ENCODE peak calls at places on chromosome 13, in seven cellular contexts. One of them, this sample, is unnamed.

GRCh38 chr13:99376132-99376531 is 68.9 kb upstream of the GPR183 start:
- DNase-seq in NCI-H524: no peak
- DNase-seq in activated CD4-positive, alpha-beta T cell treated with anti-CD3 and anti-CD28 coated beads, Interleukin-2, amount 50 U/mL, for 1 hour: no peak
- DNase-seq in NCI-H1092: no peak
- DNase-seq in activated CD8-positive, alpha-beta memory T cell treated with anti-CD3 and anti-CD28 coated beads for 4 hours: no peak
- DNase-seq in Daoy: no peak
- DNase-seq in stimulated activated CD4-positive, alpha-beta T cell treated with anti-CD3 and anti-CD28 coated beads, Interleukin-4, amount 100 ng/mL, for 24 hours: no peak
- DNase-seq in this sample: no peak

GRCh38 chr13:28636677-28637317 is 22.1 kb upstream of the POMP start:
- DNase-seq in NCI-H524: peak
- DNase-seq in activated CD4-positive, alpha-beta T cell treated with anti-CD3 and anti-CD28 coated beads, Interleukin-2, amount 50 U/mL, for 1 hour: no peak
- DNase-seq in NCI-H1092: peak
- DNase-seq in activated CD8-positive, alpha-beta memory T cell treated with anti-CD3 and anti-CD28 coated beads for 4 hours: no peak
- DNase-seq in Daoy: peak
- DNase-seq in stimulated activated CD4-positive, alpha-beta T cell treated with anti-CD3 and anti-CD28 coated beads, Interleukin-4, amount 100 ng/mL, for 24 hours: peak
- DNase-seq in this sample: peak

GRCh38 chr13:94128430-94128829 is 351.1 kb downstream of the DCT start:
- DNase-seq in NCI-H524: no peak
- DNase-seq in activated CD4-positive, alpha-beta T cell treated with anti-CD3 and anti-CD28 coated beads, Interleukin-2, amount 50 U/mL, for 1 hour: no peak
- DNase-seq in NCI-H1092: no peak
- DNase-seq in activated CD8-positive, alpha-beta memory T cell treated with anti-CD3 and anti-CD28 coated beads for 4 hours: no peak
- DNase-seq in Daoy: no peak
- DNase-seq in stimulated activated CD4-positive, alpha-beta T cell treated with anti-CD3 and anti-CD28 coated beads, Interleukin-4, amount 100 ng/mL, for 24 hours: no peak
- DNase-seq in this sample: no peak

GRCh38 chr13:33099860-33100259 is 83.6 kb downstream of the KL start:
- DNase-seq in NCI-H524: no peak
- DNase-seq in activated CD4-positive, alpha-beta T cell treated with anti-CD3 and anti-CD28 coated beads, Interleukin-2, amount 50 U/mL, for 1 hour: no peak
- DNase-seq in NCI-H1092: no peak
- DNase-seq in activated CD8-positive, alpha-beta memory T cell treated with anti-CD3 and anti-CD28 coated beads for 4 hours: no peak
- DNase-seq in Daoy: no peak
- DNase-seq in stimulated activated CD4-positive, alpha-beta T cell treated with anti-CD3 and anti-CD28 coated beads, Interleukin-4, amount 100 ng/mL, for 24 hours: no peak
- DNase-seq in this sample: no peak

GRCh38 chr13:113151745-113152707 is 6.4 kb upstream of the PROZ start:
- DNase-seq in NCI-H524: peak
- DNase-seq in activated CD4-positive, alpha-beta T cell treated with anti-CD3 and anti-CD28 coated beads, Interleukin-2, amount 50 U/mL, for 1 hour: no peak
- DNase-seq in NCI-H1092: no peak
- DNase-seq in activated CD8-positive, alpha-beta memory T cell treated with anti-CD3 and anti-CD28 coated beads for 4 hours: no peak
- DNase-seq in Daoy: peak
- DNase-seq in stimulated activated CD4-positive, alpha-beta T cell treated with anti-CD3 and anti-CD28 coated beads, Interleukin-4, amount 100 ng/mL, for 24 hours: no peak
- DNase-seq in this sample: no peak

GRCh38 chr13:78777973-78778372 is 119.0 kb upstream of the OBI1 start:
- DNase-seq in NCI-H524: peak
- DNase-seq in activated CD4-positive, alpha-beta T cell treated with anti-CD3 and anti-CD28 coated beads, Interleukin-2, amount 50 U/mL, for 1 hour: no peak
- DNase-seq in NCI-H1092: no peak
- DNase-seq in activated CD8-positive, alpha-beta memory T cell treated with anti-CD3 and anti-CD28 coated beads for 4 hours: no peak
- DNase-seq in Daoy: no peak
- DNase-seq in stimulated activated CD4-positive, alpha-beta T cell treated with anti-CD3 and anti-CD28 coated beads, Interleukin-4, amount 100 ng/mL, for 24 hours: no peak
- DNase-seq in this sample: no peak

GRCh38 chr13:20945952-20946383 is 43.4 kb upstream of the XPO4 start:
- DNase-seq in NCI-H524: peak
- DNase-seq in activated CD4-positive, alpha-beta T cell treated with anti-CD3 and anti-CD28 coated beads, Interleukin-2, amount 50 U/mL, for 1 hour: no peak
- DNase-seq in NCI-H1092: no peak
- DNase-seq in activated CD8-positive, alpha-beta memory T cell treated with anti-CD3 and anti-CD28 coated beads for 4 hours: no peak
- DNase-seq in Daoy: no peak
- DNase-seq in stimulated activated CD4-positive, alpha-beta T cell treated with anti-CD3 and anti-CD28 coated beads, Interleukin-4, amount 100 ng/mL, for 24 hours: no peak
- DNase-seq in this sample: peak

GRCh38 chr13:39676315-39676876 is 20.9 kb downstream of the COG6 start:
- DNase-seq in NCI-H524: peak
- DNase-seq in activated CD4-positive, alpha-beta T cell treated with anti-CD3 and anti-CD28 coated beads, Interleukin-2, amount 50 U/mL, for 1 hour: peak
- DNase-seq in NCI-H1092: peak
- DNase-seq in activated CD8-positive, alpha-beta memory T cell treated with anti-CD3 and anti-CD28 coated beads for 4 hours: no peak
- DNase-seq in Daoy: peak
- DNase-seq in stimulated activated CD4-positive, alpha-beta T cell treated with anti-CD3 and anti-CD28 coated beads, Interleukin-4, amount 100 ng/mL, for 24 hours: peak
- DNase-seq in this sample: peak

GRCh38 chr13:39273953-39274352 is 235.7 kb downstream of the NHLRC3 start:
- DNase-seq in NCI-H524: no peak
- DNase-seq in activated CD4-positive, alpha-beta T cell treated with anti-CD3 and anti-CD28 coated beads, Interleukin-2, amount 50 U/mL, for 1 hour: no peak
- DNase-seq in NCI-H1092: no peak
- DNase-seq in activated CD8-positive, alpha-beta memory T cell treated with anti-CD3 and anti-CD28 coated beads for 4 hours: no peak
- DNase-seq in Daoy: no peak
- DNase-seq in stimulated activated CD4-positive, alpha-beta T cell treated with anti-CD3 and anti-CD28 coated beads, Interleukin-4, amount 100 ng/mL, for 24 hours: no peak
- DNase-seq in this sample: no peak

GRCh38 chr13:76711515-76712182 is 174.6 kb downstream of the KCTD12 start:
- DNase-seq in NCI-H524: no peak
- DNase-seq in activated CD4-positive, alpha-beta T cell treated with anti-CD3 and anti-CD28 coated beads, Interleukin-2, amount 50 U/mL, for 1 hour: no peak
- DNase-seq in NCI-H1092: no peak
- DNase-seq in activated CD8-positive, alpha-beta memory T cell treated with anti-CD3 and anti-CD28 coated beads for 4 hours: no peak
- DNase-seq in Daoy: peak
- DNase-seq in stimulated activated CD4-positive, alpha-beta T cell treated with anti-CD3 and anti-CD28 coated beads, Interleukin-4, amount 100 ng/mL, for 24 hours: no peak
- DNase-seq in this sample: peak

GRCh38 chr13:30504081-30504480 is 38.3 kb upstream of the HMGB1 start:
- DNase-seq in NCI-H524: no peak
- DNase-seq in activated CD4-positive, alpha-beta T cell treated with anti-CD3 and anti-CD28 coated beads, Interleukin-2, amount 50 U/mL, for 1 hour: no peak
- DNase-seq in NCI-H1092: no peak
- DNase-seq in activated CD8-positive, alpha-beta memory T cell treated with anti-CD3 and anti-CD28 coated beads for 4 hours: no peak
- DNase-seq in Daoy: peak
- DNase-seq in stimulated activated CD4-positive, alpha-beta T cell treated with anti-CD3 and anti-CD28 coated beads, Interleukin-4, amount 100 ng/mL, for 24 hours: no peak
- DNase-seq in this sample: no peak

GRCh38 chr13:49441846-49442245 is 2.0 kb downstream of the CAB39L start:
- DNase-seq in NCI-H524: no peak
- DNase-seq in activated CD4-positive, alpha-beta T cell treated with anti-CD3 and anti-CD28 coated beads, Interleukin-2, amount 50 U/mL, for 1 hour: no peak
- DNase-seq in NCI-H1092: no peak
- DNase-seq in activated CD8-positive, alpha-beta memory T cell treated with anti-CD3 and anti-CD28 coated beads for 4 hours: no peak
- DNase-seq in Daoy: peak
- DNase-seq in stimulated activated CD4-positive, alpha-beta T cell treated with anti-CD3 and anti-CD28 coated beads, Interleukin-4, amount 100 ng/mL, for 24 hours: no peak
- DNase-seq in this sample: no peak

GRCh38 chr13:64333888-64334287 is 2896.2 kb downstream of the PCDH9 start:
- DNase-seq in NCI-H524: no peak
- DNase-seq in activated CD4-positive, alpha-beta T cell treated with anti-CD3 and anti-CD28 coated beads, Interleukin-2, amount 50 U/mL, for 1 hour: no peak
- DNase-seq in NCI-H1092: no peak
- DNase-seq in activated CD8-positive, alpha-beta memory T cell treated with anti-CD3 and anti-CD28 coated beads for 4 hours: no peak
- DNase-seq in Daoy: no peak
- DNase-seq in stimulated activated CD4-positive, alpha-beta T cell treated with anti-CD3 and anti-CD28 coated beads, Interleukin-4, amount 100 ng/mL, for 24 hours: no peak
- DNase-seq in this sample: no peak

GRCh38 chr13:75910591-75910990 is 274.5 kb downstream of the LMO7 start:
- DNase-seq in NCI-H524: no peak
- DNase-seq in activated CD4-positive, alpha-beta T cell treated with anti-CD3 and anti-CD28 coated beads, Interleukin-2, amount 50 U/mL, for 1 hour: no peak
- DNase-seq in NCI-H1092: no peak
- DNase-seq in activated CD8-positive, alpha-beta memory T cell treated with anti-CD3 and anti-CD28 coated beads for 4 hours: no peak
- DNase-seq in Daoy: no peak
- DNase-seq in stimulated activated CD4-positive, alpha-beta T cell treated with anti-CD3 and anti-CD28 coated beads, Interleukin-4, amount 100 ng/mL, for 24 hours: no peak
- DNase-seq in this sample: no peak

GRCh38 chr13:30002577-30002976 is 152.2 kb upstream of the UBL3 start:
- DNase-seq in NCI-H524: no peak
- DNase-seq in activated CD4-positive, alpha-beta T cell treated with anti-CD3 and anti-CD28 coated beads, Interleukin-2, amount 50 U/mL, for 1 hour: no peak
- DNase-seq in NCI-H1092: no peak
- DNase-seq in activated CD8-positive, alpha-beta memory T cell treated with anti-CD3 and anti-CD28 coated beads for 4 hours: no peak
- DNase-seq in Daoy: peak
- DNase-seq in stimulated activated CD4-positive, alpha-beta T cell treated with anti-CD3 and anti-CD28 coated beads, Interleukin-4, amount 100 ng/mL, for 24 hours: no peak
- DNase-seq in this sample: no peak

GRCh38 chr13:44221657-44222056 is 152.0 kb upstream of the SERP2 start:
- DNase-seq in NCI-H524: no peak
- DNase-seq in activated CD4-positive, alpha-beta T cell treated with anti-CD3 and anti-CD28 coated beads, Interleukin-2, amount 50 U/mL, for 1 hour: no peak
- DNase-seq in NCI-H1092: no peak
- DNase-seq in activated CD8-positive, alpha-beta memory T cell treated with anti-CD3 and anti-CD28 coated beads for 4 hours: no peak
- DNase-seq in Daoy: no peak
- DNase-seq in stimulated activated CD4-positive, alpha-beta T cell treated with anti-CD3 and anti-CD28 coated beads, Interleukin-4, amount 100 ng/mL, for 24 hours: no peak
- DNase-seq in this sample: no peak

GRCh38 chr13:99689955-99690354 is 188.7 kb downstream of the TM9SF2 start:
- DNase-seq in NCI-H524: no peak
- DNase-seq in activated CD4-positive, alpha-beta T cell treated with anti-CD3 and anti-CD28 coated beads, Interleukin-2, amount 50 U/mL, for 1 hour: no peak
- DNase-seq in NCI-H1092: no peak
- DNase-seq in activated CD8-positive, alpha-beta memory T cell treated with anti-CD3 and anti-CD28 coated beads for 4 hours: no peak
- DNase-seq in Daoy: no peak
- DNase-seq in stimulated activated CD4-positive, alpha-beta T cell treated with anti-CD3 and anti-CD28 coated beads, Interleukin-4, amount 100 ng/mL, for 24 hours: no peak
- DNase-seq in this sample: no peak

GRCh38 chr13:74135306-74136088 is 1.3 kb upstream of the KLF12 start:
- DNase-seq in NCI-H524: peak
- DNase-seq in activated CD4-positive, alpha-beta T cell treated with anti-CD3 and anti-CD28 coated beads, Interleukin-2, amount 50 U/mL, for 1 hour: peak
- DNase-seq in NCI-H1092: peak
- DNase-seq in activated CD8-positive, alpha-beta memory T cell treated with anti-CD3 and anti-CD28 coated beads for 4 hours: no peak
- DNase-seq in Daoy: peak
- DNase-seq in stimulated activated CD4-positive, alpha-beta T cell treated with anti-CD3 and anti-CD28 coated beads, Interleukin-4, amount 100 ng/mL, for 24 hours: peak
- DNase-seq in this sample: peak

GRCh38 chr13:58547419-58547818 is 915.9 kb downstream of the PCDH17 start:
- DNase-seq in NCI-H524: no peak
- DNase-seq in activated CD4-positive, alpha-beta T cell treated with anti-CD3 and anti-CD28 coated beads, Interleukin-2, amount 50 U/mL, for 1 hour: no peak
- DNase-seq in NCI-H1092: no peak
- DNase-seq in activated CD8-positive, alpha-beta memory T cell treated with anti-CD3 and anti-CD28 coated beads for 4 hours: no peak
- DNase-seq in Daoy: no peak
- DNase-seq in stimulated activated CD4-positive, alpha-beta T cell treated with anti-CD3 and anti-CD28 coated beads, Interleukin-4, amount 100 ng/mL, for 24 hours: no peak
- DNase-seq in this sample: no peak

GRCh38 chr13:74250738-74251190 is 116.6 kb upstream of the KLF12 start:
- DNase-seq in NCI-H524: no peak
- DNase-seq in activated CD4-positive, alpha-beta T cell treated with anti-CD3 and anti-CD28 coated beads, Interleukin-2, amount 50 U/mL, for 1 hour: no peak
- DNase-seq in NCI-H1092: no peak
- DNase-seq in activated CD8-positive, alpha-beta memory T cell treated with anti-CD3 and anti-CD28 coated beads for 4 hours: no peak
- DNase-seq in Daoy: peak
- DNase-seq in stimulated activated CD4-positive, alpha-beta T cell treated with anti-CD3 and anti-CD28 coated beads, Interleukin-4, amount 100 ng/mL, for 24 hours: no peak
- DNase-seq in this sample: no peak

GRCh38 chr13:111425326-111425725 is 104.9 kb downstream of the TEX29 start:
- DNase-seq in NCI-H524: no peak
- DNase-seq in activated CD4-positive, alpha-beta T cell treated with anti-CD3 and anti-CD28 coated beads, Interleukin-2, amount 50 U/mL, for 1 hour: no peak
- DNase-seq in NCI-H1092: no peak
- DNase-seq in activated CD8-positive, alpha-beta memory T cell treated with anti-CD3 and anti-CD28 coated beads for 4 hours: no peak
- DNase-seq in Daoy: no peak
- DNase-seq in stimulated activated CD4-positive, alpha-beta T cell treated with anti-CD3 and anti-CD28 coated beads, Interleukin-4, amount 100 ng/mL, for 24 hours: no peak
- DNase-seq in this sample: no peak

GRCh38 chr13:81171065-81171647 is 830.2 kb upstream of the SPRY2 start:
- DNase-seq in NCI-H524: peak
- DNase-seq in activated CD4-positive, alpha-beta T cell treated with anti-CD3 and anti-CD28 coated beads, Interleukin-2, amount 50 U/mL, for 1 hour: no peak
- DNase-seq in NCI-H1092: no peak
- DNase-seq in activated CD8-positive, alpha-beta memory T cell treated with anti-CD3 and anti-CD28 coated beads for 4 hours: no peak
- DNase-seq in Daoy: no peak
- DNase-seq in stimulated activated CD4-positive, alpha-beta T cell treated with anti-CD3 and anti-CD28 coated beads, Interleukin-4, amount 100 ng/mL, for 24 hours: no peak
- DNase-seq in this sample: peak

GRCh38 chr13:97257800-97258799 is 36.0 kb downstream of the MBNL2 start:
- DNase-seq in NCI-H524: no peak
- DNase-seq in activated CD4-positive, alpha-beta T cell treated with anti-CD3 and anti-CD28 coated beads, Interleukin-2, amount 50 U/mL, for 1 hour: peak
- DNase-seq in NCI-H1092: no peak
- DNase-seq in activated CD8-positive, alpha-beta memory T cell treated with anti-CD3 and anti-CD28 coated beads for 4 hours: no peak
- DNase-seq in Daoy: peak
- DNase-seq in stimulated activated CD4-positive, alpha-beta T cell treated with anti-CD3 and anti-CD28 coated beads, Interleukin-4, amount 100 ng/mL, for 24 hours: no peak
- DNase-seq in this sample: no peak

GRCh38 chr13:98997738-98998641 is 20.1 kb upstream of the DOCK9 start:
- DNase-seq in NCI-H524: peak
- DNase-seq in activated CD4-positive, alpha-beta T cell treated with anti-CD3 and anti-CD28 coated beads, Interleukin-2, amount 50 U/mL, for 1 hour: peak
- DNase-seq in NCI-H1092: no peak
- DNase-seq in activated CD8-positive, alpha-beta memory T cell treated with anti-CD3 and anti-CD28 coated beads for 4 hours: no peak
- DNase-seq in Daoy: peak
- DNase-seq in stimulated activated CD4-positive, alpha-beta T cell treated with anti-CD3 and anti-CD28 coated beads, Interleukin-4, amount 100 ng/mL, for 24 hours: no peak
- DNase-seq in this sample: no peak

GRCh38 chr13:102724923-102725322 is 30.1 kb upstream of the METTL21C start:
- DNase-seq in NCI-H524: peak
- DNase-seq in activated CD4-positive, alpha-beta T cell treated with anti-CD3 and anti-CD28 coated beads, Interleukin-2, amount 50 U/mL, for 1 hour: no peak
- DNase-seq in NCI-H1092: peak
- DNase-seq in activated CD8-positive, alpha-beta memory T cell treated with anti-CD3 and anti-CD28 coated beads for 4 hours: no peak
- DNase-seq in Daoy: peak
- DNase-seq in stimulated activated CD4-positive, alpha-beta T cell treated with anti-CD3 and anti-CD28 coated beads, Interleukin-4, amount 100 ng/mL, for 24 hours: no peak
- DNase-seq in this sample: peak

GRCh38 chr13:20721454-20722357 is 18.2 kb downstream of the IL17D start:
- DNase-seq in NCI-H524: peak
- DNase-seq in activated CD4-positive, alpha-beta T cell treated with anti-CD3 and anti-CD28 coated beads, Interleukin-2, amount 50 U/mL, for 1 hour: no peak
- DNase-seq in NCI-H1092: peak
- DNase-seq in activated CD8-positive, alpha-beta memory T cell treated with anti-CD3 and anti-CD28 coated beads for 4 hours: no peak
- DNase-seq in Daoy: no peak
- DNase-seq in stimulated activated CD4-positive, alpha-beta T cell treated with anti-CD3 and anti-CD28 coated beads, Interleukin-4, amount 100 ng/mL, for 24 hours: no peak
- DNase-seq in this sample: no peak

GRCh38 chr13:25232937-25233515 is 54.3 kb downstream of the MTMR6 start:
- DNase-seq in NCI-H524: peak
- DNase-seq in activated CD4-positive, alpha-beta T cell treated with anti-CD3 and anti-CD28 coated beads, Interleukin-2, amount 50 U/mL, for 1 hour: no peak
- DNase-seq in NCI-H1092: peak
- DNase-seq in activated CD8-positive, alpha-beta memory T cell treated with anti-CD3 and anti-CD28 coated beads for 4 hours: no peak
- DNase-seq in Daoy: no peak
- DNase-seq in stimulated activated CD4-positive, alpha-beta T cell treated with anti-CD3 and anti-CD28 coated beads, Interleukin-4, amount 100 ng/mL, for 24 hours: no peak
- DNase-seq in this sample: peak

GRCh38 chr13:98263841-98264240 is 86.8 kb upstream of the RNF113B start:
- DNase-seq in NCI-H524: no peak
- DNase-seq in activated CD4-positive, alpha-beta T cell treated with anti-CD3 and anti-CD28 coated beads, Interleukin-2, amount 50 U/mL, for 1 hour: no peak
- DNase-seq in NCI-H1092: no peak
- DNase-seq in activated CD8-positive, alpha-beta memory T cell treated with anti-CD3 and anti-CD28 coated beads for 4 hours: no peak
- DNase-seq in Daoy: no peak
- DNase-seq in stimulated activated CD4-positive, alpha-beta T cell treated with anti-CD3 and anti-CD28 coated beads, Interleukin-4, amount 100 ng/mL, for 24 hours: no peak
- DNase-seq in this sample: no peak

GRCh38 chr13:113995051-113995601 is 21.2 kb upstream of the C13orf46 start:
- DNase-seq in NCI-H524: no peak
- DNase-seq in activated CD4-positive, alpha-beta T cell treated with anti-CD3 and anti-CD28 coated beads, Interleukin-2, amount 50 U/mL, for 1 hour: no peak
- DNase-seq in NCI-H1092: no peak
- DNase-seq in activated CD8-positive, alpha-beta memory T cell treated with anti-CD3 and anti-CD28 coated beads for 4 hours: no peak
- DNase-seq in Daoy: no peak
- DNase-seq in stimulated activated CD4-positive, alpha-beta T cell treated with anti-CD3 and anti-CD28 coated beads, Interleukin-4, amount 100 ng/mL, for 24 hours: no peak
- DNase-seq in this sample: no peak

GRCh38 chr13:80529734-80530133 is 188.8 kb upstream of the SPRY2 start:
- DNase-seq in NCI-H524: no peak
- DNase-seq in activated CD4-positive, alpha-beta T cell treated with anti-CD3 and anti-CD28 coated beads, Interleukin-2, amount 50 U/mL, for 1 hour: no peak
- DNase-seq in NCI-H1092: no peak
- DNase-seq in activated CD8-positive, alpha-beta memory T cell treated with anti-CD3 and anti-CD28 coated beads for 4 hours: no peak
- DNase-seq in Daoy: no peak
- DNase-seq in stimulated activated CD4-positive, alpha-beta T cell treated with anti-CD3 and anti-CD28 coated beads, Interleukin-4, amount 100 ng/mL, for 24 hours: no peak
- DNase-seq in this sample: no peak

GRCh38 chr13:43686557-43686956 is 100.2 kb downstream of the ENOX1 start:
- DNase-seq in NCI-H524: no peak
- DNase-seq in activated CD4-positive, alpha-beta T cell treated with anti-CD3 and anti-CD28 coated beads, Interleukin-2, amount 50 U/mL, for 1 hour: no peak
- DNase-seq in NCI-H1092: no peak
- DNase-seq in activated CD8-positive, alpha-beta memory T cell treated with anti-CD3 and anti-CD28 coated beads for 4 hours: no peak
- DNase-seq in Daoy: peak
- DNase-seq in stimulated activated CD4-positive, alpha-beta T cell treated with anti-CD3 and anti-CD28 coated beads, Interleukin-4, amount 100 ng/mL, for 24 hours: no peak
- DNase-seq in this sample: no peak

GRCh38 chr13:74036373-74036772 is 97.8 kb downstream of the KLF12 start:
- DNase-seq in NCI-H524: no peak
- DNase-seq in activated CD4-positive, alpha-beta T cell treated with anti-CD3 and anti-CD28 coated beads, Interleukin-2, amount 50 U/mL, for 1 hour: no peak
- DNase-seq in NCI-H1092: no peak
- DNase-seq in activated CD8-positive, alpha-beta memory T cell treated with anti-CD3 and anti-CD28 coated beads for 4 hours: no peak
- DNase-seq in Daoy: no peak
- DNase-seq in stimulated activated CD4-positive, alpha-beta T cell treated with anti-CD3 and anti-CD28 coated beads, Interleukin-4, amount 100 ng/mL, for 24 hours: no peak
- DNase-seq in this sample: no peak

GRCh38 chr13:41546372-41547252 is 89.3 kb downstream of the RGCC start:
- DNase-seq in NCI-H524: no peak
- DNase-seq in activated CD4-positive, alpha-beta T cell treated with anti-CD3 and anti-CD28 coated beads, Interleukin-2, amount 50 U/mL, for 1 hour: no peak
- DNase-seq in NCI-H1092: no peak
- DNase-seq in activated CD8-positive, alpha-beta memory T cell treated with anti-CD3 and anti-CD28 coated beads for 4 hours: no peak
- DNase-seq in Daoy: peak
- DNase-seq in stimulated activated CD4-positive, alpha-beta T cell treated with anti-CD3 and anti-CD28 coated beads, Interleukin-4, amount 100 ng/mL, for 24 hours: no peak
- DNase-seq in this sample: no peak

This sample was measured in AML-193.